ENCODE peak calls at places on chromosomes 3 and 15, in six cellular contexts. A, Z, R, N, Y and H are unnamed samples.

GRCh38 chr3:59069838-59070237 is 20.0 kb upstream of the CFAP20DC start:
- DNase-seq in R (no peak), N (no peak), Y (no peak), A (no peak), Z (no peak), H (no peak)

GRCh38 chr15:87639305-87640011 is 617.1 kb downstream of the NTRK3 start:
- DNase-seq in Z (peak), Y (no peak), R (no peak), N (no peak), A (no peak), H (no peak)

GRCh38 chr3:126357299-126358037 is at the start of gene KLF15:
- DNase-seq in A (peak), Z (peak), Y (peak), R (peak), N (peak), H (peak)

GRCh38 chr15:70507772-70508351 is 255.5 kb downstream of the UACA start:
- DNase-seq in N (no peak), A (no peak), R (no peak), Y (peak), Z (peak), H (peak)

GRCh38 chr3:63847718-63848450 is 15.7 kb downstream of the THOC7 start:
- DNase-seq in R (no peak), Z (no peak), N (no peak), Y (no peak), A (no peak), H (no peak)

GRCh38 chr3:177521305-177521704 is 324.0 kb upstream of the TBL1XR1 start:
- DNase-seq in A (peak), Y (no peak), R (no peak), Z (no peak), N (no peak), H (no peak)

GRCh38 chr3:61875073-61875472 is 313.7 kb downstream of the PTPRG start:
- DNase-seq in Y (peak), N (no peak), A (no peak), Z (no peak), R (no peak), H (peak)

GRCh38 chr3:58350627-58351013 is 17.9 kb downstream of the PXK start:
- DNase-seq in A (no peak), Y (peak), N (no peak), R (no peak), Z (peak), H (no peak)

GRCh38 chr3:140736863-140737460 is 59.1 kb downstream of the TRIM42 start:
- DNase-seq in R (peak), N (peak), A (peak), Z (peak), Y (peak), H (peak)

GRCh38 chr3:192848371-192849233 is 69.1 kb downstream of the MB21D2 start:
- DNase-seq in Y (peak), A (no peak), N (no peak), R (no peak), Z (peak), H (no peak)

GRCh38 chr15:45521596-45522167 is 873 bp downstream of the SLC30A4 start:
- DNase-seq in R (peak), Y (peak), Z (peak), N (no peak), A (no peak), H (peak)

GRCh38 chr3:162973518-162973917 is 1476.9 kb downstream of the OTOL1 start:
- DNase-seq in R (no peak), Z (no peak), N (no peak), A (no peak), Y (no peak), H (no peak)